ENCODE peak calls at places on chromosomes 2 and 18, in seven cellular contexts. S, Z, N, K, Q, R and G are unnamed samples.

GRCh38 chr2:173288561-173288960 is 66.1 kb upstream of the CDCA7 start:
- DNase-seq in Q (no peak), Z (no peak), K (peak), N (no peak), S (peak), R (no peak), G (no peak)

GRCh38 chr2:174634130-174635014 is 36.8 kb upstream of the WIPF1 start:
- DNase-seq in K (peak), R (no peak), S (peak), Q (no peak), N (peak), Z (peak), G (no peak)

GRCh38 chr2:136129601-136130000 is 11.7 kb upstream of the CXCR4 start:
- DNase-seq in K (no peak), Q (no peak), S (no peak), Z (no peak), R (no peak), N (no peak), G (no peak)

GRCh38 chr18:12315911-12316310 is 7.9 kb downstream of the TUBB6 start:
- DNase-seq in Z (no peak), R (peak), N (peak), S (no peak), Q (peak), K (no peak), G (no peak)

GRCh38 chr2:12131975-12132374 is 385.5 kb downstream of the LPIN1 start:
- DNase-seq in K (peak), N (no peak), R (no peak), Q (no peak), Z (no peak), S (peak), G (no peak)

GRCh38 chr2:6917071-6917760 is at the start of gene RNF144A:
- DNase-seq in S (peak), Z (peak), K (peak), N (peak), Q (no peak), R (peak), G (no peak)

GRCh38 chr2:232901711-232902578 is 31.9 kb downstream of the SNORC start:
- DNase-seq in Z (no peak), N (no peak), K (peak), R (no peak), S (peak), Q (peak), G (no peak)

GRCh38 chr2:199460101-199460671 is 2.4 kb upstream of the SATB2 start:
- DNase-seq in S (peak), R (no peak), N (no peak), Z (no peak), Q (no peak), K (peak), G (no peak)

GRCh38 chr18:58310517-58310916 is 266.5 kb downstream of the NEDD4L start:
- DNase-seq in R (peak), Q (no peak), K (no peak), Z (no peak), S (peak), N (peak), G (no peak)

GRCh38 chr2:186780701-186781316 is 68.2 kb downstream of the ZSWIM2 start:
- DNase-seq in N (no peak), S (peak), Q (no peak), R (no peak), K (peak), Z (peak), G (no peak)

GRCh38 chr2:207188601-207189000 is 22.9 kb upstream of the KLF7 start:
- DNase-seq in Z (no peak), N (no peak), R (no peak), Q (no peak), K (peak), S (peak), G (no peak)

GRCh38 chr2:147273106-147273505 is 571.7 kb upstream of the ACVR2A start:
- DNase-seq in K (no peak), N (no peak), S (no peak), Z (no peak), Q (no peak), R (no peak), G (no peak)

GRCh38 chr2:38875227-38875575 is 533 bp downstream of the DHX57 start:
- DNase-seq in R (no peak), N (no peak), S (no peak), Q (no peak), Z (no peak), K (peak), G (no peak)

GRCh38 chr2:162072181-162072702 is 1.8 kb downstream of the DPP4 start:
- DNase-seq in K (peak), R (no peak), S (peak), Q (no peak), Z (peak), N (no peak), G (no peak)

GRCh38 chr2:11777066-11777782 is 30.8 kb downstream of the LPIN1 start:
- DNase-seq in K (no peak), Z (no peak), S (peak), Q (peak), N (no peak), R (no peak), G (no peak)

GRCh38 chr2:64524604-64525322 is 635 bp downstream of the AFTPH start:
- DNase-seq in S (peak), K (peak), N (no peak), Z (peak), R (no peak), Q (peak), G (peak)

GRCh38 chr2:30208453-30208852 is 22.9 kb upstream of the LBH start:
- DNase-seq in Z (peak), K (peak), R (peak), Q (no peak), S (peak), N (no peak), G (no peak)

GRCh38 chr2:168584934-168585333 is 128.9 kb downstream of the CERS6 start:
- DNase-seq in Q (no peak), N (no peak), K (no peak), S (no peak), R (no peak), Z (peak), G (no peak)

GRCh38 chr18:63058521-63058920 is 261.0 kb downstream of the BCL2 start:
- DNase-seq in N (no peak), R (no peak), S (no peak), K (no peak), Q (no peak), Z (no peak), G (no peak)

GRCh38 chr18:48338915-48339314 is 70.3 kb downstream of the ZBTB7C start:
- DNase-seq in R (no peak), Q (no peak), S (no peak), N (no peak), K (no peak), Z (no peak), G (no peak)

GRCh38 chr18:31149351-31149750 is 13.3 kb downstream of the DSC1 start:
- DNase-seq in K (no peak), S (no peak), N (no peak), Q (no peak), Z (no peak), R (no peak), G (no peak)

GRCh38 chr2:573025-573424 is 104.2 kb downstream of the TMEM18 start:
- DNase-seq in Z (no peak), K (no peak), R (no peak), S (no peak), N (no peak), Q (no peak), G (no peak)

GRCh38 chr2:10876394-10876793 is 35.3 kb upstream of the KCNF1 start:
- DNase-seq in R (no peak), Q (no peak), Z (no peak), S (no peak), K (no peak), N (no peak), G (no peak)

GRCh38 chr2:181104512-181105121 is 124.2 kb downstream of the UBE2E3 start:
- DNase-seq in Q (no peak), R (no peak), S (peak), K (peak), N (no peak), Z (peak), G (no peak)

GRCh38 chr2:21165350-21165749 is 41.6 kb downstream of the TDRD15 start:
- DNase-seq in N (no peak), K (peak), Z (no peak), R (no peak), Q (no peak), S (peak), G (no peak)

GRCh38 chr2:6692061-6692460 is 173.6 kb downstream of the CMPK2 start:
- DNase-seq in K (no peak), N (no peak), R (no peak), Q (no peak), S (no peak), Z (no peak), G (no peak)

GRCh38 chr2:134498654-134499053 is 220.1 kb downstream of the TMEM163 start:
- DNase-seq in Q (no peak), R (no peak), Z (no peak), K (no peak), S (no peak), N (no peak), G (no peak)
- TF ChIP-seq CTCF in Q (no peak), R (no peak), Z (no peak), K (no peak), S (no peak), N (no peak), G (no peak)

GRCh38 chr2:238260879-238261278 is 21.0 kb upstream of the HES6 start:
- DNase-seq in N (no peak), S (no peak), Z (no peak), Q (no peak), R (no peak), K (no peak), G (peak)

GRCh38 chr2:238261718-238262375 is 22.0 kb upstream of the HES6 start:
- DNase-seq in R (no peak), K (no peak), N (no peak), S (no peak), Z (no peak), Q (no peak), G (no peak)

GRCh38 chr2:238257786-238258700 is 18.2 kb upstream of the HES6 start:
- DNase-seq in R (no peak), Z (no peak), K (no peak), S (no peak), N (no peak), Q (no peak), G (peak)

GRCh38 chr2:238256594-238257104 is 16.8 kb upstream of the HES6 start:
- DNase-seq in Z (peak), S (peak), N (peak), K (peak), Q (no peak), R (peak), G (peak)

DNA sequence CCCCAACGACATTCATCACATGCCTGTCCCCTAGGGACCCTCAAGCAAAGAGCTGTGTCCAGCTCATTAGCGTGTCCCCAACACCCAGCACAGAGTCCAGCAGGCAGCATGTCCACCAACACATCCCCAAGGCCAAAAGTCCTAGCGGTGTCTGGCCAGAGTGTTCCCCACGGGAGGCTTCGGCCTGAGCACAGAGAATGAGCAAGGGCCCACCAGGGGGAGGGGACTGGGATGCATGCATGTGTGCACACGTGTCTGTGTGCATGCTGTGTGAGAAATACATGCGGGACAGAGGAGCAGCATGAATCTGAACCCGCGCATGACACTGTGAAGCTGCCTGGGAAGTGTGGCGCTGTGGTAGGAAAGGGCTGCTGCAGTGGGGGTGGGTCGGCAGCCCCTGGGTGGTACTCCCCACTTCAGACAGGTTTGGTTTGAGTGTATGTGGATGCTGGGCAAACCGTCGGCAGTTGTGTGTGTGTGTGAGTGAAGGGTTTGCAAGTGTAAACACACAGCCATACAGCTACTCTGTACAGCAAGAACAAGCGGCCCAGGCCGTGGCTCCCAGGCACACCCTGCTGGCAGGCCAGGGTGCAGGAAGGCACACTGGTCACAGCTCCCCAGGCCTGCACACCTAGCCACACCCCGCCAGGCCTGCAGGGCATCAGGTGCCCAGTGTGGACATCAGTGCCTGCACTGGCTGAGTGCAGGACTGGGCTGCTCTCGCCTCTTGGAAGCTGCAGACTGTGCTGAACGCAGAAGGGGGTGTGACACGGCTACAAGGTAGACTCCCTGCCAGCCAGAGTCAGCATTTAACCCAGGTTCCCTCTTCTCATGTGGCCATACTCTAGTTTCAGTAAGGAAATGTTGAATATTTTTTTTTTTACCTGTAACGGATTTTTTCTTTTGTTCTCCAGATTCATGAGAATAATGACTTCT is 19.5 kb upstream of the HES6 start:
- DNase-seq in Z (no peak), R (no peak), K (no peak), S (no peak), Q (no peak), N (no peak), G (peak)
- TF ChIP-seq CTCF in Z (peak), R (no peak), K (no peak), S (no peak), Q (no peak), N (no peak), G (peak)

DNA sequence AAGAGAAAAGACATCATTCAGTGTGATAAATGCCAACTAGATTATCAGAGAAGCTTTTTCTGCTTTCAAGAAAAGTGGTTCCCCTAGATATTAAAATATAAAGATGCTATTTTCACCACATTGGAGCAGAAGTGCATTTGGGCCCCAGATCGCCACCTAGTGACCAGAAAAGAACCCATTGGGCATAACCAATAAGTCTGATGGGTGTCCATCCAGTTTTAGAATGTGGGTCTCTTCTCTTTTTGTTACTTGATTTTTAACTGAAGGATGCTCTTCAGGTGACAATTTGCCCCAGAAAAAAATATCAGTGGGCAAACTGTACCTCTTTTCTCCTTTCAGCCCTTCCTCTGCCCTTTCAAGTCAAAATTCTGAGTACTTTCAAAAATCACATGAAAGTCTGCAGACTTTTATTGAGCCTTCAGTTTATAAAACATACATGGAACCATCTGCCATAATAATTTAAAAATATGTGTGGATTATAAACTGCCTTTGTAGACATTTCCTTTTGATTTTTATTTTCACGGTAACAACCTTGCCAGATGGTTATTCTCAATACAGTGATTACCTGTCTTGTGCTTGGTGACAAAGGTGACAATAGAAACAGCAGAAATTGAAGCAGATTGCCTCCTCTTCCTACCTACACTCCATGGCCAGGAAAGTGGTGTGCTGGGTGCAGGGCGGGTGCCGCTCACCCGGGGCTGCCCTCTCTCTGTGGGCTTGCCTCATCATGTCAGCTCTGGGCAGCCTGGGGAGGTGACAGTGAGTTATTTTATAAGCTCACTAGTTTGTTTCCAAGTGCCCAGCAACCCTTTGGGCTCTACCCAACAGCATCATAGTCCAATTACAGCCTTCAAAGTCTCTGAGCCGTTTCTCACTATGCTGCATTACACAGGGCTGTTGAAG is 124.5 kb downstream of the DCDC2C start:
- DNase-seq in R (no peak), S (no peak), N (no peak), Q (no peak), Z (peak), K (peak), G (no peak)
- TF ChIP-seq CTCF in R (peak), S (peak), N (peak), Q (peak), Z (peak), K (peak), G (peak)

GRCh38 chr18:3466051-3466450 is 16.1 kb downstream of the TGIF1 start:
- DNase-seq in S (peak), N (no peak), Q (no peak), Z (no peak), K (peak), R (no peak), G (no peak)

GRCh38 chr18:3468833-3469232 is 18.9 kb downstream of the TGIF1 start:
- DNase-seq in R (no peak), Z (no peak), Q (no peak), N (no peak), S (no peak), K (no peak), G (no peak)

GRCh38 chr18:3471141-3471648 is 21.2 kb downstream of the TGIF1 start:
- DNase-seq in N (no peak), S (no peak), Z (no peak), K (no peak), R (no peak), Q (no peak), G (no peak)

GRCh38 chr18:3466872-3467271 is 16.9 kb downstream of the TGIF1 start:
- DNase-seq in S (peak), Q (no peak), Z (no peak), N (no peak), K (no peak), R (no peak), G (no peak)

DNA sequence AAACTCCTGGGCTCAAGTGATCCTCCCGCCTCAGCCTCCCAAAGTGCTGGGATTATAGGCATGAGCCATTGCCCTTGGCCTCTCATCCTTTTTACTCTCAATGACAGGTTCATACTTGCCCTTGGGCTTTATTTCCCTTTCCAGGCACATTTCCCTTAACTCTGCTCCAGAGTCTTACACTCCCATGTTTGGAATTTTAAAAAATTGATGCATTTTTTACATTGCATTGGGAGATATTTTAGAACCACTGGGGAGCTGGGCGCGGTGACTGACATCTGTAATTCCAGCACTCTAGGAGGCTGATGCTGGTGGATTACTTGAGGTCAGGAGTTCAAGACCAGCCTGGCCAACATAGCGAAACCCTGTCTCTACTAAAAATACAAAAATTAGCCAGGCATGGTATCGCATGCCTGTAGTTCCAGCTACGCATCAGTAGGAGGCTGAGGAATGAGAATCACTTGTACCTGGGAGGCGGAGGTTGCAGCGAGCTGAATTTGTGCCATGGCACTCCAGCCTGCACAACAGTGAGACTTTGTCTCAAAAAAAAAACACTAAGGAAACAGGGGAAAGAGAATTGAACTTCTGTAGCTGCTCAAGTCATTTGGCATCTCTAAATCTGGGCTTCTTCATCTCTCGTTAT is 18.2 kb downstream of the TGIF1 start:
- DNase-seq in R (no peak), Z (no peak), Q (no peak), N (no peak), K (no peak), S (no peak), G (no peak)
- TF ChIP-seq CTCF in R (no peak), Z (no peak), Q (no peak), N (no peak), K (no peak), S (no peak), G (peak)

DNA sequence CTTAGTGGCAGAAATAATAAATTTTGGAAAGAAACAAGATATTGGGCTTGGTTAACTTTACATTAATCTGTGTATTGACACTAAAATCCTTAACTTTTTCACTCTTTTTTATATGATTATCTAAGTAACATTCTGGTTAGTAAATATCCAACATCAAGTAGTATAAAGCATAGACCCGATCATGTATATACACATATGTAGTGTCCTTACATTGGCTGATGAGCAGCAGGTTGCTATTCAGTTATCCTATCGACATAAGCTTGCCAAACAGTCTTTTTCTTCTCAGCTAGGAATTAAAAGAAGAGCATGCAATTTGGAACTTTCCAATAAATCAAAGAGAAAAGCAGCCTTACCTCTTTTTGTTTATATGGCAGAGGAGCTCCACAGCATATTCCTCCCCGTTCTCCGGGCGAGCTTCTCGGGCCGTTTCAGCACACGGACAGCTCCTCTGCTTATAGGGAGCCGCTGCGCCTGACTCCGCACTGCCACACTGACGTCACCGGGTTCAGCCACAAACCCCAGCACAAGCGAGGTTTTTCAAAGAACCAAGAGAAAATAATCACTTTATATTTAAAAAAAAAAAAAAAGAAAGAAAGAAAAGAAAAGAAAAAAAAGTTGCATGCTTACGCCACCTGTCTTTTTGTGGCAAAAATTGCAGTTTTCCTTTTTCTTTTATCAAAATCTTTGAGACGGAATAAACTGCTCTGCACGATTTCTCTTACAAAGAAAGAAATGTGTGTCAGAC is at the start of gene SCG2:
- DNase-seq in Z (peak), S (peak), R (peak), Q (no peak), N (peak), K (peak), G (no peak)
- TF ChIP-seq CTCF in Z (no peak), S (peak), R (peak), Q (no peak), N (peak), K (peak), G (peak)

DNA sequence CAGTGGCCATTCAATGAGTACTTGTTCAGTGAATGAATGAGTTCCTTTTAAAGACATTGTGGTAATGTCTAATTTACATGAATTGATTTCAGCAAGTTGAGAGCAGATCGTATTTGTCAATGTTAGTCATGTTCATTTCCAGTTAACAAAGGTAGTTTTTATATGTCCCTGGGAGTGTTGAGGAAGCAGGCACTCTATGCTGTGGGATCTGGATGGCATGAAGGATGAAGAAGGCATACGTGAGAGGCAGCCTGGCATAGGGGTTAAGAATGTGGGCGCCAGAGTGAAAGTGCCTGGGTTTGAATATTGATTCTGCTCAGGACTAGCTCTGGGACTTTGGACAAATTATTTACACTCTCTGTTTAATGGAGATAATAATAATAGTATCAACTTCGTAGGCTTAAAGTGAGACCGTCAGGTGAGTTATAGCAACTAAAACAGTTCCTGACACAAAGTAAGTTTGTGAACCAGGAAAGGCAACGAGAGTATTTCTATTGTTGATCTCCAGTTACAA is 434.2 kb upstream of the CHST9 start:
- DNase-seq in Q (no peak), R (no peak), Z (no peak), S (no peak), K (no peak), N (no peak), G (no peak)
- TF ChIP-seq CTCF in Q (no peak), R (no peak), Z (no peak), S (no peak), K (no peak), N (no peak), G (no peak)